ENCODE peak calls at places on chromosome 17, in seven cellular contexts. D, E, F, V, X, T and H are unnamed samples.

GRCh38 chr17:4706121-4706520 is 2.2 kb upstream of the PELP1 start:
- DNase-seq in D (no peak), E (no peak), F (peak), V (no peak), X (no peak), T (no peak), H (no peak)

GRCh38 chr17:80387071-80387470 is 27.9 kb upstream of the ENDOV start:
- DNase-seq in D (no peak), E (no peak), F (no peak), V (no peak), X (no peak), T (no peak), H (no peak)

GRCh38 chr17:67696347-67696746 is 21.4 kb upstream of the NOL11 start:
- DNase-seq in D (no peak), E (no peak), F (no peak), V (no peak), X (no peak), T (no peak), H (no peak)

GRCh38 chr17:17141279-17141678 is 64.9 kb downstream of the PLD6 start:
- DNase-seq in D (no peak), E (no peak), F (no peak), V (no peak), X (no peak), T (no peak), H (no peak)

GRCh38 chr17:77455111-77455877 is 314.5 kb downstream of the SEC14L1 start:
- DNase-seq in D (no peak), E (no peak), F (no peak), V (no peak), X (peak), T (peak), H (no peak)

GRCh38 chr17:72383053-72383847 is 262.4 kb downstream of the SOX9 start:
- DNase-seq in D (no peak), E (no peak), F (no peak), V (no peak), X (peak), T (no peak), H (no peak)

GRCh38 chr17:79936661-79937434 is 97.6 kb upstream of the CBX4 start:
- DNase-seq in D (no peak), E (no peak), F (no peak), V (no peak), X (no peak), T (no peak), H (no peak)

GRCh38 chr17:49497147-49498036 is 2.3 kb downstream of the NGFR start:
- DNase-seq in D (no peak), E (no peak), F (peak), V (peak), X (no peak), T (no peak), H (no peak)

GRCh38 chr17:36920032-36921000 is 17.0 kb upstream of the LHX1 start:
- DNase-seq in D (peak), E (no peak), F (no peak), V (no peak), X (no peak), T (no peak), H (no peak)

GRCh38 chr17:74878658-74879057 is 5.9 kb upstream of the FDXR start:
- DNase-seq in D (no peak), E (no peak), F (no peak), V (no peak), X (no peak), T (no peak), H (no peak)

GRCh38 chr17:76556759-76557367 is 17.0 kb downstream of the PRCD start:
- DNase-seq in D (no peak), E (no peak), F (peak), V (no peak), X (peak), T (peak), H (no peak)

GRCh38 chr17:40344321-40345160 is 20.0 kb downstream of the GJD3 start:
- DNase-seq in D (no peak), E (no peak), F (no peak), V (no peak), X (no peak), T (no peak), H (no peak)

GRCh38 chr17:74532115-74532514 is 840 bp upstream of the CD300LB start:
- DNase-seq in D (no peak), E (no peak), F (no peak), V (no peak), X (no peak), T (no peak), H (no peak)

GRCh38 chr17:76268991-76269981 is 4.1 kb downstream of the UBALD2 start:
- DNase-seq in D (no peak), E (no peak), F (no peak), V (peak), X (no peak), T (no peak), H (no peak)

GRCh38 chr17:2213291-2213960 is 90.2 kb downstream of the SMG6 start:
- DNase-seq in D (no peak), E (no peak), F (peak), V (no peak), X (peak), T (peak), H (no peak)

GRCh38 chr17:4144411-4144747 is 1.4 kb downstream of the CYB5D2 start:
- DNase-seq in D (no peak), E (no peak), F (no peak), V (no peak), X (no peak), T (no peak), H (no peak)

GRCh38 chr17:60817187-60817586 is 139.5 kb downstream of the BCAS3 start:
- DNase-seq in D (peak), E (peak), F (peak), V (no peak), X (peak), T (peak), H (peak)

GRCh38 chr17:73196500-73196899 is 3.6 kb downstream of the COG1 start:
- DNase-seq in D (no peak), E (no peak), F (peak), V (no peak), X (peak), T (peak), H (no peak)

GRCh38 chr17:2122641-2123302 is 67.9 kb downstream of the HIC1 start:
- DNase-seq in D (no peak), E (peak), F (peak), V (peak), X (peak), T (peak), H (peak)

GRCh38 chr17:3534881-3535252 is 22.7 kb downstream of the TRPV3 start:
- DNase-seq in D (no peak), E (no peak), F (peak), V (no peak), X (peak), T (peak), H (no peak)

GRCh38 chr17:34852614-34853013 is 108.6 kb downstream of the CCT6B start:
- DNase-seq in D (no peak), E (no peak), F (no peak), V (no peak), X (no peak), T (no peak), H (no peak)

GRCh38 chr17:80847506-80848230 is 144.0 kb upstream of the CHMP6 start:
- DNase-seq in D (no peak), E (no peak), F (no peak), V (no peak), X (no peak), T (no peak), H (no peak)

GRCh38 chr17:75908201-75908600 is 3.5 kb upstream of the MRPL38 start:
- DNase-seq in D (no peak), E (no peak), F (no peak), V (no peak), X (no peak), T (no peak), H (no peak)

GRCh38 chr17:71633391-71633849 is 487.4 kb upstream of the SOX9 start:
- DNase-seq in D (peak), E (peak), F (peak), V (no peak), X (peak), T (peak), H (peak)

GRCh38 chr17:37406635-37407455 is at the start of the genes ACACA and TADA2A:
- DNase-seq in D (no peak), E (no peak), F (peak), V (peak), X (peak), T (peak), H (peak)

GRCh38 chr17:43363181-43363925 is 35.4 kb upstream of the ARL4D start:
- DNase-seq in D (no peak), E (no peak), F (no peak), V (no peak), X (no peak), T (no peak), H (no peak)

GRCh38 chr17:74176546-74177001 is 26.9 kb upstream of the RPL38 start:
- DNase-seq in D (no peak), E (no peak), F (peak), V (peak), X (peak), T (peak), H (peak)

GRCh38 chr17:15918261-15918660 is 26.7 kb upstream of the ADORA2B start:
- DNase-seq in D (no peak), E (no peak), F (no peak), V (no peak), X (no peak), T (no peak), H (no peak)

GRCh38 chr17:78789663-78790181 is 7.6 kb upstream of the CYTH1 start:
- DNase-seq in D (no peak), E (peak), F (peak), V (peak), X (peak), T (peak), H (no peak)

GRCh38 chr17:71824671-71825070 is 296.1 kb upstream of the SOX9 start:
- DNase-seq in D (no peak), E (no peak), F (no peak), V (no peak), X (no peak), T (no peak), H (no peak)

GRCh38 chr17:38918916-38919315 is 6.5 kb upstream of the LASP1NB start:
- DNase-seq in D (no peak), E (no peak), F (no peak), V (no peak), X (no peak), T (no peak), H (no peak)

GRCh38 chr17:38916771-38917170 is 8.6 kb upstream of the LASP1NB start:
- DNase-seq in D (no peak), E (no peak), F (no peak), V (no peak), X (no peak), T (no peak), H (no peak)

GRCh38 chr17:38919316-38920078 is 5.9 kb upstream of the LASP1NB start:
- DNase-seq in D (no peak), E (no peak), F (no peak), V (no peak), X (no peak), T (no peak), H (no peak)

GRCh38 chr17:38917259-38917658 is 8.2 kb upstream of the LASP1NB start:
- DNase-seq in D (no peak), E (no peak), F (no peak), V (no peak), X (no peak), T (no peak), H (no peak)

DNA sequence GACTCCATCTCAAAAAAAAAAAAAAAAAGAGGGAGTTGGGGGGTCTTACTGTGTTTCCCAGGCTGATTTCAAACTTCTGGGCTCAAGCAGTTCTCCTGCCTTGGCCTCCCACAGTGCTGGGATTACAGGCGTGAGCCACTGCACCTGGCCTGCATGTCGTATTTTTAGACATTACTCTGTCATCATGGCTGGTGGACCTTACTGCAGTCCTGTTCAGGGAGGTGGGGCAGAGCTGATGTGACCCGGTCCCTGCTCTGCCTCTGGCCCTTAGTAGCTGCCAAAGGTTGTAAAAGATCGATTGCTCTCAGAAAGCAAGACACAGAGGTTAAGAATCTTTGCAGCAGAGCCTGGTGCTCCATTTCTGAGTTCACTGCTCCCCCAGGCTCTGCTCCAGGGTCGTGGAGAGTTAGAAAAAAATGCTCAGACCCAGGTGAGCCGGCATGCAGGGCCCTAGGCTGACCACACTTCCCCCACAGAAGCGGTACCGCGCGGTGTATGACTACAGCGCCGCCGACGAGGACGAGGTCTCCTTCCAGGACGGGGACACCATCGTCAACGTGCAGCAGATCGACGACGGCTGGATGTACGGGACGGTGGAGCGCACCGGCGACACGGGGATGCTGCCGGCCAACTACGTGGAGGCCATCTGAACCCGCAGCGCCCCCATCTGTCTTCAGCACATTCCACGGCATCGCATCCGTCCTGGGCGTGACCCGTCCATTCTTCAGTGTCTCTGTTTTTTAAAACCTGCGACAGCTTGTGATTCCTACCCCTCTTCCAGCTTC is 7.1 kb upstream of the LASP1NB start:
- DNase-seq in D (no peak), E (no peak), F (no peak), V (no peak), X (no peak), T (no peak), H (no peak)
- TF ChIP-seq CTCF in D (no peak), E (no peak), F (no peak), V (no peak), X (no peak), T (no peak), H (no peak)

GRCh38 chr17:7841622-7842379 is 7.8 kb downstream of the KDM6B start:
- DNase-seq in D (peak), E (peak), F (peak), V (peak), X (peak), T (peak), H (no peak)
- TF ChIP-seq CTCF in D (no peak), E (no peak), F (no peak), V (peak), X (no peak), T (no peak), H (peak)

GRCh38 chr17:38871247-38871991 is 1.6 kb downstream of the LASP1 start:
- DNase-seq in D (no peak), E (no peak), F (peak), V (no peak), X (peak), T (peak), H (no peak)
- TF ChIP-seq CTCF in D (peak), E (no peak), F (no peak), V (no peak), X (peak), T (no peak), H (no peak)

GRCh38 chr17:32863559-32863958 is 13.4 kb downstream of the MYO1D start:
- DNase-seq in D (no peak), E (no peak), F (no peak), V (no peak), X (no peak), T (no peak), H (no peak)
- TF ChIP-seq CTCF in D (no peak), E (no peak), F (no peak), V (no peak), X (no peak), T (no peak), H (no peak)

GRCh38 chr17:57050303-57050702 is 34.7 kb upstream of the AKAP1 start:
- DNase-seq in D (no peak), E (no peak), F (no peak), V (no peak), X (no peak), T (no peak), H (no peak)
- TF ChIP-seq CTCF in D (no peak), E (no peak), F (no peak), V (no peak), X (no peak), T (no peak), H (no peak)

GRCh38 chr17:19672009-19672837 is 23.7 kb downstream of the ALDH3A2 start:
- DNase-seq in D (no peak), E (no peak), F (peak), V (no peak), X (no peak), T (no peak), H (no peak)
- TF ChIP-seq CTCF in D (peak), E (peak), F (peak), V (peak), X (peak), T (peak), H (peak)

GRCh38 chr17:1058423-1059130 is 61.6 kb downstream of the TIMM22 start:
- DNase-seq in D (no peak), E (no peak), F (peak), V (peak), X (peak), T (peak), H (no peak)
- TF ChIP-seq CTCF in D (peak), E (peak), F (peak), V (peak), X (peak), T (peak), H (peak)

DNA sequence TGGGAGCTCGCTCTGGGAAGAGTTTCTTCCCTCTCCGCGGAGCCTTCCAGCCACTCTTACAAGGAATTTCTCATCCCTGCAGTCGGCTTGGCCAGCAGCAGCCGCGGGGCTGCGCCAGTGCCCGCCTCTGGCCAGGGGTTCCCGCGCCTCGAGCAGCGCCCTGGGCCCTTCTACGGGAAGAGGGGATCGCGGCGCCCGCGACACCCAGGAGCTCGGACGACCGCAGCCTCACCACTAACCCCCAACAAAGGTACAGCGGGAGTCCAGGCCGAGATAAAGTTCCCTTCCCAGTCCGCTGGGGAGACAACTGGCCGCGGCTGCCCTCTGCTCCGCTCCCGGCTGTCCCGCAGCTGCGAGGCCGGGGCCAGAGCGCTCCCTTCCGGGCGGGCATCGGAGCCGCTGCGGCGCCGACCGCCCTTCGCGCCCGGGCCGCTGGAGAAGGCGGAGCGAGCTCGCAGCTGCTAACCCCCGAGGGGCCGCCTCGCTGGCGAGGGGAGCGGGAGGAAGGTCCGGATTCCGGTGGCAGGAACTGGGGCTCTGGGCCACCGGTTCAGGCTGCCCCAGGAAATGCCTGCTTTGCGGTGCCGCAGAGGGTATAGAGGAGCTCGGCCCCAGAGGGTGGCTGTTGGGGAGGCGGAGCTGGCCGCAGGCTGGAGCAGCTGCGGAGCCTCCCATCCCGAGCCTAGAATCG is 3.6 kb upstream of the HS3ST3B1 start:
- DNase-seq in D (no peak), E (no peak), F (peak), V (peak), X (peak), T (peak), H (no peak)
- TF ChIP-seq CTCF in D (peak), E (peak), F (peak), V (peak), X (peak), T (no peak), H (peak)